ENCODE peak calls at places on chromosome 2, in four cellular contexts. W is HepG2, O is K562, V is H1. L is an unnamed sample.

GRCh38 chr2:79994915-79995419 is 309.6 kb downstream of the LRRTM1 start:
- DNase-seq in V (no peak), O (no peak), W (no peak), L (no peak)

GRCh38 chr2:127984551-127984950 is 43.3 kb downstream of the SAP130 start:
- DNase-seq in O (no peak), V (no peak), W (peak; percentile 67), L (no peak)

GRCh38 chr2:71700041-71700879 is 246.9 kb downstream of the DYSF start:
- DNase-seq in O (no peak), W (no peak), V (no peak), L (no peak)

GRCh38 chr2:166293984-166294383 is 81.8 kb downstream of the SCN9A start:
- DNase-seq in W (no peak), O (no peak), V (no peak), L (no peak)

GRCh38 chr2:237315170-237315880 is 98.6 kb downstream of the COL6A3 start:
- DNase-seq in V (no peak), W (peak; percentile 71), O (no peak), L (no peak)

GRCh38 chr2:129237966-129238725 is 741.3 kb upstream of the RAB6C start:
- DNase-seq in W (no peak), O (no peak), V (no peak), L (no peak)

GRCh38 chr2:2847131-2847740 is 516.2 kb upstream of the MYT1L start:
- DNase-seq in W (no peak), V (no peak), O (no peak), L (no peak)

GRCh38 chr2:166282178-166282577 is 93.6 kb downstream of the SCN9A start:
- DNase-seq in V (no peak), W (no peak), O (no peak), L (no peak)

GRCh38 chr2:219997341-219997851 is 370.0 kb downstream of the SLC4A3 start:
- DNase-seq in O (peak; percentile 12), V (peak; percentile 94), W (no peak), L (no peak)

GRCh38 chr2:217162533-217162932 is 302.7 kb upstream of the TNP1 start:
- DNase-seq in W (peak; percentile 52), O (peak; percentile 23), V (no peak), L (peak; percentile 43)

GRCh38 chr2:19574788-19575260 is 216.4 kb upstream of the OSR1 start:
- DNase-seq in W (no peak), O (no peak), V (no peak), L (no peak)
- TF ChIP-seq RAD21 in W (no peak), O (no peak), V (no peak), L (no peak)

GRCh38 chr2:233691443-233692433 is 952 bp upstream of the UGT1A6 start:
- DNase-seq in O (no peak), W (no peak), V (no peak), L (no peak)

GRCh38 chr2:233688341-233688740 is 4.3 kb upstream of the UGT1A6 start:
- DNase-seq in V (no peak), W (no peak), O (no peak), L (no peak)

GRCh38 chr2:233689498-233689897 is 3.2 kb upstream of the UGT1A6 start:
- DNase-seq in V (no peak), W (no peak), O (no peak), L (no peak)

GRCh38 chr2:233689031-233689430 is 3.7 kb upstream of the UGT1A6 start:
- DNase-seq in V (no peak), W (no peak), O (no peak), L (no peak)

DNA sequence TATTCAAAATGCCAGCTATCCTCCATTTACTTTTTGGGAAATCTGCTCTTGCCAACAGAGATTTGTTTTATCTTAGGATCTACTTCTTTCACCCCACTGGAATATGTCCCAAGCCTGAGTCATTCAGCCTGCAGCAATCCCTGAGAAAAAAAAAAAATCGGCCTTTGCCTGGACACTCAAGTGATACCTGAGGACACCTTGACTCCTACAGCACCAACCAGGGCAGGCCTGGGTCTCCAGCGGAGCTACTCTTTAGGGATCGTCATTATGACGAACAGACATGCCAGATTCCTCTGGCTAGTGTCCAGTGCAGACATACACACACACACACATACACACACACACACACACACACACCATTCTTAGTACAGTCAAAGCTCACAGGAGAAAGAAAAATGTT is 2.2 kb upstream of the UGT1A6 start:
- DNase-seq in W (no peak), O (no peak), V (no peak), L (no peak)
- TF ChIP-seq ZNF274 in W (no peak), O (no peak), V (no peak), L (no peak)

GRCh38 chr2:216057688-216058193 is 23.9 kb downstream of the PECR start:
- DNase-seq in V (no peak), O (no peak), W (no peak), L (peak; percentile 13)

GRCh38 chr2:216052420-216052819 is 29.2 kb downstream of the PECR start:
- DNase-seq in W (no peak), V (no peak), O (no peak), L (no peak)

GRCh38 chr2:216059233-216059834 is 22.3 kb downstream of the PECR start:
- DNase-seq in V (no peak), O (peak; percentile 23), W (no peak), L (no peak)

GRCh38 chr2:216055661-216056060 is 25.9 kb downstream of the PECR start:
- DNase-seq in V (no peak), W (no peak), O (no peak), L (no peak)

GRCh38 chr2:216056739-216057138 is 24.9 kb downstream of the PECR start:
- DNase-seq in W (no peak), V (no peak), O (no peak), L (no peak)
- TF ChIP-seq FOSL1 in W (no peak), V (no peak), O (no peak), L (no peak)

GRCh38 chr2:135997380-135997779 is 12.0 kb upstream of the DARS1 start:
- DNase-seq in V (peak; percentile 87), W (peak; percentile 53), O (no peak), L (no peak)

GRCh38 chr2:136001147-136001546 is 15.7 kb upstream of the DARS1 start:
- DNase-seq in W (no peak), V (no peak), O (no peak), L (no peak)

GRCh38 chr2:136000502-136000901 is 15.1 kb upstream of the DARS1 start:
- DNase-seq in V (no peak), W (no peak), O (no peak), L (no peak)

GRCh38 chr2:135998842-135999241 is 13.4 kb upstream of the DARS1 start:
- DNase-seq in V (no peak), W (no peak), O (no peak), L (no peak)

GRCh38 chr2:135999899-136000298 is 14.5 kb upstream of the DARS1 start:
- DNase-seq in W (no peak), V (no peak), O (no peak), L (no peak)
- TF ChIP-seq RAD21 in W (no peak), V (no peak), O (no peak), L (no peak)

GRCh38 chr2:26901326-26902183 is 53.6 kb downstream of the DPYSL5 start:
- DNase-seq in V (no peak), W (no peak), O (no peak), L (no peak)
- TF ChIP-seq ZNF274 in V (no peak), W (no peak), O (no peak), L (no peak)

GRCh38 chr2:238952261-238952924 is 104.5 kb downstream of the TWIST2 start:
- DNase-seq in O (no peak), V (no peak), W (no peak), L (no peak)

GRCh38 chr2:238956676-238957075 is 108.8 kb downstream of the TWIST2 start:
- DNase-seq in W (no peak), V (no peak), O (no peak), L (no peak)

GRCh38 chr2:238950551-238950950 is 102.7 kb downstream of the TWIST2 start:
- DNase-seq in O (no peak), V (no peak), W (no peak), L (no peak)

GRCh38 chr2:238955648-238956531 is 108.0 kb downstream of the TWIST2 start:
- DNase-seq in V (no peak), O (no peak), W (no peak), L (no peak)

DNA sequence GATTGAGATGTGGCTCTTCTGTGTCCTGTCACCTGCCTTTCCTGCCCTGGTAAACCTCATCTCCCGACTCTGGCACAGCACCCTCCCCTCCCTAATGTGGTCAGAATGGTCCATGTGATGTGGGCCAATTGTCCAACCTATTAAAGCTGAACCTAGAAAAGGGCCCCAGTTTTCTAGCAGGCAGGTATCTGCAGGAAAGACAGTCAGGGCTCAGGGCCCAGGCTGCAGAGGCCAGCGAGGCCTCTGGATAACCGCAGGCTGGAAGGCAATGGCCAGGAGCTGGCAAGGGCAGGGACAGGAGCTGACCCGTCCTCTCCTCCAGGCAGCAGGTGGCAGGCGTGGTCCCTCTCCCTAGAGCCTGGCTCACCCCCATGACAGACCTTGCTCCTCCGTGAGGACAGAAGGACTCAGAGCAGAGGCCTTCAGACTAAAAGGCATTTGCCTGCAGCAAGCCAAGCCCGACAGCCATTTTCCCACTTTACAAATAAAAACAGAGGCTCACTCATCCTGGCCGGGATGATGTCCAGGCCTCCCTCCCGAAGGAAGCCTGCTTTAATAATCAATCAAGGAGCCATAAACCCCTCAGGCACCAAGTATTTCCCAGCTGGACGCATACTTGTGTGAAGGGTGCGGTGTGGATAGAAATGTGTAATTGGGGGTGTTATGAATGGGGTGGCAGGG is 107.1 kb downstream of the TWIST2 start:
- DNase-seq in W (no peak), O (no peak), V (no peak), L (no peak)
- TF ChIP-seq FOSL1 in W (no peak), O (no peak), V (no peak), L (no peak)

GRCh38 chr2:222561817-222562424 is 94.0 kb downstream of the FARSB start:
- DNase-seq in W (peak; percentile 41), O (peak; percentile 22), V (peak; percentile 70), L (peak; percentile 39)
- TF ChIP-seq RAD21 in W (peak; percentile 57), O (peak; percentile 43), V (peak; percentile 92), L (peak; percentile 79)

DNA sequence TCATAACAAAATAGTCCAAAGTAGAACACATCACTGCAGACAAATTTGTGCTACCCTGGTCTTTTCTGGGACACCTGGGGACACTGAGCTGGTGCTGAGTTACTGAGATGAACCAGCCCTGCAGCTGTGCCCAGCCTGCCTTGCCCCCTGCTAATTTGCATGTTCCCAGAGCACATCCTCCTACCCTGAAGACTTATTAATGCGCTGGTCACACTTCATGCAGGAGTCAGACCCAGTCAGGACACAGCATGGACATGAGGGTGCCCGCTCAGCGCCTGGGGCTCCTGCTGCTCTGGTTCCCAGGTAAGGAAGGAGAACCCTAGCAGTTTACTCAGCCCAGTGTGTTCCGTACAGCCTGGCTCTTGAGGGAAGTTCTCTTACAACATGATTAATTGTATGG is 1518.3 kb downstream of the RPIA start:
- DNase-seq in W (no peak), V (no peak), O (no peak), L (no peak)
- TF ChIP-seq ZNF274 in W (no peak), V (no peak), O (no peak), L (no peak)

L was measured in HCT116.